ENCODE peak calls at places on chromosomes 1 and 21, in six cellular contexts. V, E, W, L, C and I are unnamed samples. For H3K4me1, the result is how much of the 10 kb centered on the place peaks cover.

GRCh38 chr1:205068001-205068400 is 16.3 kb downstream of the TMEM81 start:
- DNase-seq in L (no peak), V (no peak), E (no peak), W (no peak), C (no peak), I (no peak)

GRCh38 chr1:176643536-176643935 is 180.6 kb downstream of the PAPPA2 start:
- DNase-seq in V (no peak), C (no peak), L (no peak), W (no peak), E (no peak), I (no peak)

GRCh38 chr1:22876359-22877111 is 96.1 kb downstream of the LACTBL1 start:
- DNase-seq in V (no peak), W (no peak), L (no peak), E (peak), C (no peak), I (no peak)

GRCh38 chr1:67342002-67342890 is 34.6 kb downstream of the IL12RB2 start:
- DNase-seq in L (no peak), C (no peak), E (no peak), W (no peak), V (no peak), I (no peak)

GRCh38 chr21:45970674-45971486 is 10.7 kb upstream of the COL6A1 start:
- DNase-seq in E (peak), W (no peak), C (peak), V (peak), L (peak), I (no peak)

GRCh38 chr1:162635418-162635817 is 3.2 kb downstream of the DDR2 start:
- DNase-seq in V (no peak), E (no peak), L (no peak), W (no peak), C (no peak), I (no peak)

GRCh38 chr1:232980336-232980978 is 30.0 kb downstream of the NTPCR start:
- DNase-seq in L (no peak), E (no peak), V (no peak), C (no peak), W (no peak), I (no peak)

GRCh38 chr1:15975805-15976680 is at the start of gene ZBTB17:
- DNase-seq in L (peak), C (peak), E (peak), V (peak), W (peak), I (peak)

GRCh38 chr1:219441884-219442283 is 171.0 kb downstream of the ZC3H11B start:
- DNase-seq in V (no peak), C (no peak), W (no peak), L (no peak), E (no peak), I (no peak)

GRCh38 chr1:115710859-115711624 is 57.5 kb downstream of the CASQ2 start:
- DNase-seq in L (no peak), E (no peak), C (no peak), V (peak), W (no peak), I (no peak)

GRCh38 chr1:6614019-6614952 is 755 bp downstream of the PHF13 start:
- DNase-seq in E (peak), L (peak), C (peak), V (no peak), W (no peak), I (no peak)

GRCh38 chr1:160007577-160008200 is 24.1 kb downstream of the PIGM start:
- DNase-seq in L (peak), W (no peak), V (peak), E (no peak), C (no peak), I (no peak)

GRCh38 chr1:42737257-42737656 is 2.8 kb downstream of the CLDN19 start:
- DNase-seq in L (peak), V (no peak), W (no peak), C (no peak), E (no peak), I (no peak)

GRCh38 chr1:176949033-176949662 is 215.4 kb downstream of the ASTN1 start:
- DNase-seq in W (no peak), E (peak), C (peak), V (peak), L (peak), I (no peak)

GRCh38 chr1:201456499-201457309 is 12.3 kb downstream of the PHLDA3 start:
- DNase-seq in W (no peak), L (peak), C (peak), V (peak), E (peak), I (no peak)

GRCh38 chr1:24636661-24637357 is 6.3 kb upstream of the SRRM1 start:
- DNase-seq in W (no peak), C (no peak), V (no peak), E (no peak), L (no peak), I (no peak)

GRCh38 chr1:24463756-24464377 is 38.8 kb upstream of the RCAN3 start:
- DNase-seq in L (no peak), W (no peak), E (no peak), V (no peak), C (no peak), I (no peak)

GRCh38 chr1:230425252-230426061 is 675 bp downstream of the PGBD5 start:
- DNase-seq in W (no peak), V (no peak), E (peak), C (no peak), L (no peak), I (no peak)

GRCh38 chr1:225318706-225319575 is 108.9 kb downstream of the LBR start:
- DNase-seq in L (peak), C (no peak), V (peak), W (no peak), E (no peak), I (no peak)

GRCh38 chr1:27166351-27166802 is 11.5 kb upstream of the SLC9A1 start:
- DNase-seq in C (no peak), V (no peak), E (no peak), L (no peak), W (no peak), I (no peak)
- H3K4me1 ChIP-seq in C (under half), V (under half), E (under half), L (under half), W (under half), I (under half)

DNA sequence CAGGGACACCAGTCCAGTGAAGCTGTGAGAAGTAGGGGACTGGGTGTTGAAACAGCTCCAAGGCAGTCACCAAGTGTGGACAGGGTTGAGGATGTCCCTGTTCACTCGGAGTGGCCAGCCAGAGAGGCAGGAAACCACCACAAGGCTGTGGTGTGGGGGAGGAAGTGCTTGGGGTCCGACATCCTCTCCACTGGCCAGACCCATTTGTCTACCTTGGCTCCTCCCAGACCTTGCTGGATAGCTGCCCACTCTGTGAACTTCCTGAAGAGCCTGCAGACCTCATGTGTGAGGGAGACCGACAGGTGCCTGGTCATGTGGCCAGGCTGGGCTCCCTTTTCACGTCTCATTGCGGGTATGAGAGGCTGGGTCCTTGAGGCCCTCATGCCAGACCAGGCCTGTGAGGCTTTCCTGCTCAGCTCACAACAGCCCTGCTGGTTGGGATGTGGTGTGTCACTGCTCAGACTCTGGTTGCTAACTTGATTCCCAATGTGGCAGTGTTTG is 21.8 kb downstream of the CYP4B1 start:
- DNase-seq in L (no peak), V (no peak), W (no peak), C (peak), E (no peak), I (no peak)
- H3K27ac ChIP-seq in L (no peak), V (no peak), W (no peak), C (peak), E (peak), I (no peak)

GRCh38 chr1:8121261-8122159 is 95.4 kb upstream of the ERRFI1 start:
- DNase-seq in E (peak), W (no peak), L (no peak), V (peak), C (no peak), I (peak)
- H3K4me1 ChIP-seq in E (under half), W (under half), L (under half), V (under half), C (under half), I (under half)

DNA sequence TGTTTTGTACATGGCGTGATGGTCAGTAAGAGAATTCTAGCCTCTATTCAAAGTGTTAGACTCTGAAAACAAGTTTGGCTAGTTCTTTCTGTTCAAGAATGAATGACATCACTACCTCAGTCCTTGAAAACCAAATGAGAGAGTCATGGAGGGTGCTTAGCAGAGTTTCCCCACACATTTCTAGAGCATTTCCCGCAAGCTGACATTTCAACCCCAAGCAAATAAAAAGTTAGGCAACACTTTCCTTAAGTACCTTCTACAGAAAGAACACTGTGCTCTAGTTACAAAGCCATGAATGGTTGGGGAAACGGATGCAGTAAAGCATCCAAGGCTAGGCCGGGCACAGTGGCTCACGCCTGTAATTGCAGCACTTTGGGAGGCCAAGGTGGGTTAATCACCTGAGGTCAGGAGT is 47.9 kb upstream of the SLC44A3 start:
- DNase-seq in L (no peak), C (no peak), W (no peak), V (no peak), E (no peak), I (no peak)
- H3K27ac ChIP-seq in L (no peak), C (no peak), W (peak), V (no peak), E (no peak), I (no peak)

GRCh38 chr21:26171310-26172100 is 935 bp upstream of the APP start:
- DNase-seq in L (no peak), V (no peak), W (no peak), E (no peak), C (no peak), I (no peak)

GRCh38 chr21:26170471-26171309 is at the start of gene APP:
- DNase-seq in W (peak), C (peak), L (no peak), E (peak), V (peak), I (no peak)

GRCh38 chr21:26169611-26170470 is 729 bp downstream of the APP start:
- DNase-seq in L (no peak), C (peak), E (peak), W (no peak), V (peak), I (no peak)

GRCh38 chr21:26167593-26167992 is 3.0 kb downstream of the APP start:
- DNase-seq in V (no peak), L (no peak), C (no peak), W (no peak), E (no peak), I (no peak)

DNA sequence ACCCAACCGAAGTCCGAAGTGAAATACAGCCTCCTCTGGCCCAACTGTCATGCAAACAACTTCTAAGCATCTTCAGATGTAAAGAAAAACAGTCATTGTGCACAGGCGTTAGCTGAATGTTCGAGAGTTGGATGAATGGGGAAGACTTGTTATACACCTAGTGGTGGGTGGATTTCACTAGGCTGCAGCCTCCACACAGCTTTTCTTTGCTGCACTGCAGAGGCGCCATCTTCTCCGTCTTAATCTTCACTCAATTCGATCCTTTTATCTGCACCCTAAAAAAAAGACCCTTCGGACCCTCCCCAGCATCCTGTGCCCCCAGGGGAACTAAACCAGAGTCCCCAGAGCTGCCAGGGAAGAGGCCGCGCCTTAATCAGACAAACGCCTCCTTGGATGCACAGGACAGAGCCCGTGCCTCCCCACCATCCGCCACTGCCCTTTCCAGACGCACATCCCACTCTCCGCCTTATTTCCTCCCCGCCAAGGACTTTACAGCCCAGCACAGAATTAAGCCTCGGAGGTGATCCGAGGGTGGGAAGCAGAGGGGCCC is 1.4 kb downstream of the APP start:
- DNase-seq in L (no peak), W (no peak), V (peak), C (no peak), E (peak), I (no peak)
- H3K4me1 ChIP-seq in L (under half), W (under half), V (under half), C (half or more), E (half or more), I (under half)

GRCh38 chr1:88982055-88982454 is 10.4 kb downstream of the KYAT3 start:
- DNase-seq in V (no peak), C (no peak), E (no peak), L (no peak), W (no peak), I (no peak)

GRCh38 chr1:88983791-88984552 is 8.5 kb downstream of the KYAT3 start:
- DNase-seq in C (no peak), E (no peak), L (peak), W (no peak), V (peak), I (no peak)

GRCh38 chr1:88985033-88985432 is 7.4 kb downstream of the KYAT3 start:
- DNase-seq in W (no peak), L (no peak), C (no peak), V (peak), E (peak), I (no peak)

GRCh38 chr1:88985692-88986091 is 6.7 kb downstream of the KYAT3 start:
- DNase-seq in C (no peak), W (no peak), V (no peak), E (peak), L (no peak), I (no peak)

DNA sequence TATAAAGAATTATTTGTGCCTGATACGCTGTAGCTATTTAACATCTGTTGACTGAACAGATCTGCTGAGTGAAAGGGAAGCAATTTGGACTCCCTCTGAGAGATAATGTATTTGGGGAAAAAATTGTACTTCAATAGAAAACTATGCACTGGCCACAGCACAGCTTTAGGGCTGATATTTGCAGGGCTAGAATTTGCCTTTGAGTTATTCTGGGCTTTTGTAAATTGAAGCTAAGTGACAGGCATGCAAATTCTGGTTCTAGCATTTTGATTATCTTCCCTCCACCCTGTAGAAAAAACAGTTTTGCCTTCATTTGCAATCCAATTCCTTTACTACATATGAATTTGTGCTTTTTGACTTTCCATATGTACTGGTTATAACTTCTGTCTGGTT is 7.9 kb downstream of the KYAT3 start:
- DNase-seq in L (no peak), E (no peak), C (no peak), V (no peak), W (no peak), I (no peak)
- H3K27ac ChIP-seq in L (no peak), E (peak), C (peak), V (no peak), W (peak), I (no peak)

DNA sequence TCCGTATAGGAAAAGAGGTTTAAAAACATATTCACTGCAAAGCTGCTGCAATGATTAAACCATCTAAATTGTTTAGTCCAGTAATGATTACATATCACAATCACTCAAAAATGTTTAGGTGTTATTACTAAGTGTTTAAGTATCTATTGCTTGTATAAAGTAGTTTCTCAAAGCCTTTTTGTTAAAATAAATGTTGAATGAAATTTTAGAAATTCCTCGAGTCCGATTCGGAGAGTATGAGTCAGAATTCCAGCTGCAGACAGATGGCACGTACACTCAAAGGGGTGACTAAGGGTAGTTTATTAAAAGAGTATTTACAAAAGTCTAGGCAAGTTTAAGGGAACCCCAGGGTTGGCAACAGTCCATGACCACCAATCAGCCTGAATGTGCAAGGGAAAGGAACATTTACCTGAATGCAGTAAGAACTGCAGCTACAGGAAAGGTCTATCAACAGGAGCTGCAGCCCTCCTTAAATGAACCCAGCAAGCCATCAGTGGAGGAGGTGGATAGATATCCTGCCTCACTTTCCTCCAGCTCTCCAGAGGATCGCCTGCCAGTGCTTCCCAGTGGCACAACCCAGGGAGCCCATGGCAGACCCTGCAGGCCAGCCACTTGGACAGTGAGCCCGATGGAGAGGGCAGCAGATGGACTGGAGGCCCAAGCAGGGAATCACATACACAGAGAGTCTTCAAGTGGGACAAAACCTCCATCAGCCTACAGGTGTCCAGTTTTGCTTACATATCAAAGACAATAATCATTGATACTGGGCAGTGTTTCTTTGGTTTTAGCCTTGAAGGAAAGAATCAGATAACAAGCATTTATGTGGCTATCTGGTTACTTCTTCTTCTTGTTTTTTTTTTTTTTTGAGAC is 92.1 kb upstream of the SLC44A3 start:
- DNase-seq in C (no peak), V (peak), L (no peak), W (no peak), E (peak), I (no peak)
- H3K4me1 ChIP-seq in C (under half), V (under half), L (under half), W (under half), E (under half), I (under half)